ENCODE peak calls at places on chromosomes 7 and 10, in five cellular contexts. H, L, M, D and C are unnamed samples. For H3K9me3, the result is how much of the 10 kb centered on the place peaks cover.

GRCh38 chr7:5396542-5396941 is 27.1 kb downstream of the TNRC18 start:
- DNase-seq in H (no peak), L (no peak), M (no peak), D (peak), C (peak)

GRCh38 chr10:118783776-118784542 is 29.2 kb upstream of the CACUL1 start:
- DNase-seq in H (no peak), L (no peak), M (no peak), D (no peak), C (no peak)

GRCh38 chr10:129467346-129468119 is 492 bp downstream of the MGMT start:
- DNase-seq in H (no peak), L (no peak), M (peak), D (no peak), C (no peak)

GRCh38 chr10:14820010-14820774 is 17.6 kb downstream of the CDNF start:
- DNase-seq in H (no peak), L (no peak), M (no peak), D (no peak), C (peak)

GRCh38 chr10:7417807-7418206 is 7.0 kb upstream of the SFMBT2 start:
- DNase-seq in H (no peak), L (no peak), M (no peak), D (no peak), C (no peak)

GRCh38 chr10:104253106-104253505 is 1.6 kb upstream of the GSTO1 start:
- DNase-seq in H (no peak), L (peak), M (peak), D (no peak), C (no peak)

GRCh38 chr10:47349941-47350371 is 1.8 kb downstream of the RBP3 start:
- DNase-seq in H (no peak), L (no peak), M (no peak), D (no peak), C (no peak)

GRCh38 chr7:83021032-83021431 is 141.7 kb downstream of the PCLO start:
- DNase-seq in H (no peak), L (no peak), M (no peak), D (no peak), C (no peak)

GRCh38 chr10:131860806-131861440 is 39.9 kb upstream of the PPP2R2D start:
- DNase-seq in H (peak), L (peak), M (no peak), D (no peak), C (no peak)

GRCh38 chr7:22627136-22627535 is 99.9 kb upstream of the IL6 start:
- DNase-seq in H (no peak), L (no peak), M (no peak), D (no peak), C (no peak)

GRCh38 chr10:127992376-127992775 is 85.5 kb downstream of the PTPRE start:
- DNase-seq in H (no peak), L (no peak), M (no peak), D (no peak), C (no peak)

GRCh38 chr10:57657164-57657765 is 610.4 kb downstream of the IPMK start:
- DNase-seq in H (peak), L (peak), M (peak), D (no peak), C (peak)

GRCh38 chr7:55774327-55775050 is 88.1 kb downstream of the SEPTIN14 start:
- DNase-seq in H (peak), L (no peak), M (no peak), D (no peak), C (no peak)

GRCh38 chr7:69225544-69225943 is 372.7 kb upstream of the AUTS2 start:
- DNase-seq in H (no peak), L (no peak), M (no peak), D (no peak), C (no peak)

DNA sequence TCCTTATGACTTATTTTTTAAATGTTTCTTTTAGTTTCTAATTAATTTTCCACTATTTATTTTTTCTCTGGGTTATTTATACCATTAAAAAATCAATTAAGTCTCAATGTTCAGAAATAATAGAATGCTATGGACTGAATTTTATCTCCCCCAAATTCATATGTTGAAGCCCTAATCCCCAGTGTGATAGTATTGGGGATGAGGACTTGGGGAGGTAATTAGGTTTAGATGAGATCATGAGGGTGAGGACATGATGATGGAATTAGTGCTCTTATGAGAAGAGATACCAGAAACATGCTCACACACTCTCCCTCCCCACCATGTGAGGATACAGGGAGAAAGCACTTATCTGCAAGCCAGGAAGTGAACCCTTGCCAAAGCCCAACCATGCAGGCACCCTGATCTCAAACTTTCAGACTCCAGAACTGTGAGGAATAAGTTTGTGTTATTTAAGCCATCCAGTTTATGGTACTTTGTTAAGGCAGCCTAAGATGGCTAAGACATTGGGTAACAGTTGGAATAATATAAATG is 202.6 kb downstream of the MDFIC start:
- DNase-seq in H (no peak), L (no peak), M (no peak), D (no peak), C (no peak)
- TF ChIP-seq KDM1A in H (no peak), L (no peak), M (no peak), D (no peak), C (no peak)

GRCh38 chr10:71945819-71946474 is 18.2 kb upstream of the CHST3 start:
- DNase-seq in H (no peak), L (no peak), M (no peak), D (no peak), C (no peak)
- H3K9me3 ChIP-seq in H (under half), L (under half), M (under half), D (under half), C (under half)

DNA sequence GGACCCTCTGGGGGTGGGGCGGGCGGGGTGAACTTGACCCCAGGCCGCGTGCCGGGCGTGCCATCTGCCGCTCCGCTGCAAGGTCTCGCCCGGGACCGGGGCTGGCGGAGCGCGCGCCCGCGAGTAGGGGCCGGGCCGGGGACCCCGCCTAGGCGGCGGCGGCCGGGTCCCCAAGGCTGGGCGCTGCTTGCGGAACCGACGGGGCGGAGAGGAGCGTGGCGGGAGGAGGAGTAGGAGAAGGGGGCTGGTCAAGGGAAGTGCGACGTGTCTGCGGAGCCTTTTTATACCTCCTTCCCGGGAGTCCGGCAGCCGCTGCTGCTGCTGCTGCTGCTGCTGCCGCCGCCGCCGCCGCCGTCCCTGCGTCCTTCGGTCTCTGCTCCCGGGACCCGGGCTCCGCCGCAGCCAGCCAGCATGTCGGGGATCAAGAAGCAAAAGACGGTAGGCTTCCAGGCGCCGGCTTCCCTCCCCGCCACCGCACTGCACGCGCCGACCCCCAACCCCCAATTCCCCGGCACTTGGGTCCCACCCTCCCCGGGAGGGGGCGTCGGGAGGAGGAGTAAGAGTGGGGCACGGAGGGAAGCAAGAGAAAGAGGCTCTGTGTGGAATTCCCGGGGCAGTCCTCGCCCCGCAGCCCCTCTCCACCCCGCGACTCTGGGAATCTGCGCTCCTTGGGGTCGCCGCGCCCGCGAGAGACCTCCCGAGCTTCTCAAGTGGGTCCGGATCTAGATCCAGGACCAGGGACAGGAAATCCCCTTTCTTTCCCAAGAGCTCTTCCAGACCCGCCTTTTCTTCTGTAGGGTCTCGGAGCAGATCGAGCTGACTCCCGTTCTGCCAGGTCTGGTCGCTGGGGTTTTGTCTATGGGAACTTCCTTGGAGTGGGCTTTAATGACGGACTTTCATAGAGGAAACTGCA is at the start of gene PAPSS2:
- DNase-seq in H (peak), L (no peak), M (no peak), D (no peak), C (peak)
- TF ChIP-seq KDM1A in H (no peak), L (no peak), M (no peak), D (no peak), C (no peak)

GRCh38 chr7:129784783-129785456 is 167.8 kb downstream of the UBE2H start:
- DNase-seq in H (no peak), L (peak), M (no peak), D (peak), C (no peak)
- H3K9me3 ChIP-seq in H (under half), L (under half), M (under half), D (under half), C (under half)

GRCh38 chr7:27171636-27172387 is 2.3 kb downstream of the HOXA10 start:
- DNase-seq in H (peak), L (no peak), M (no peak), D (no peak), C (no peak)
- TF ChIP-seq KDM1A in H (no peak), L (no peak), M (no peak), D (no peak), C (no peak)